ENCODE peak calls at places on chromosomes 12 and 14, in six cellular contexts. One of them, this sample, is unnamed.

GRCh38 chr12:46209914-46210834 is 58.7 kb downstream of the SLC38A1 start:
- DNase-seq in fibroblast of lung: peak; percentile 49
- DNase-seq in BJ: no peak
- DNase-seq in choroid plexus epithelial cell: no peak
- DNase-seq in neural progenitor cell: no peak
- DNase-seq in PC-9: peak; percentile 18
- DNase-seq in this sample: no peak

GRCh38 chr12:128537668-128538067 is 270.7 kb downstream of the TMEM132C start:
- DNase-seq in choroid plexus epithelial cell: no peak
- DNase-seq in PC-9: no peak
- DNase-seq in neural progenitor cell: no peak
- DNase-seq in BJ: no peak
- DNase-seq in fibroblast of lung: no peak
- DNase-seq in this sample: no peak

GRCh38 chr14:70753518-70753953 is 55.8 kb downstream of the MAP3K9 start:
- DNase-seq in BJ: no peak
- DNase-seq in neural progenitor cell: no peak
- DNase-seq in fibroblast of lung: no peak
- DNase-seq in choroid plexus epithelial cell: no peak
- DNase-seq in PC-9: no peak
- DNase-seq in this sample: no peak

GRCh38 chr12:32126720-32127119 is 20.1 kb downstream of the BICD1 start:
- DNase-seq in BJ: peak; percentile 50
- DNase-seq in fibroblast of lung: peak; percentile 93
- DNase-seq in neural progenitor cell: no peak
- DNase-seq in PC-9: peak; percentile 42
- DNase-seq in choroid plexus epithelial cell: peak; percentile 94
- DNase-seq in this sample: peak; percentile 55

GRCh38 chr12:2051700-2052625 is 824 bp upstream of the CACNA1C start:
- DNase-seq in BJ: no peak
- DNase-seq in fibroblast of lung: no peak
- DNase-seq in PC-9: no peak
- DNase-seq in neural progenitor cell: peak; percentile 77
- DNase-seq in choroid plexus epithelial cell: no peak
- DNase-seq in this sample: no peak

GRCh38 chr12:104877107-104877705 is 80.9 kb downstream of the SLC41A2 start:
- DNase-seq in fibroblast of lung: peak; percentile 46
- DNase-seq in BJ: no peak
- DNase-seq in choroid plexus epithelial cell: peak; percentile 74
- DNase-seq in PC-9: peak; percentile 42
- DNase-seq in neural progenitor cell: peak; percentile 20
- DNase-seq in this sample: peak; percentile 65

GRCh38 chr14:59964251-59965007 is 44.5 kb downstream of the LRRC9 start:
- DNase-seq in BJ: no peak
- DNase-seq in fibroblast of lung: peak; percentile 30
- DNase-seq in neural progenitor cell: no peak
- DNase-seq in PC-9: no peak
- DNase-seq in choroid plexus epithelial cell: peak; percentile 21
- DNase-seq in this sample: peak; percentile 4

GRCh38 chr12:114319422-114319821 is 86.5 kb downstream of the TBX5 start:
- DNase-seq in PC-9: no peak
- DNase-seq in BJ: peak; percentile 69
- DNase-seq in choroid plexus epithelial cell: no peak
- DNase-seq in neural progenitor cell: no peak
- DNase-seq in fibroblast of lung: peak; percentile 94
- DNase-seq in this sample: no peak

GRCh38 chr12:38279756-38280155 is 36.8 kb upstream of the ALG10B start:
- DNase-seq in neural progenitor cell: no peak
- DNase-seq in choroid plexus epithelial cell: no peak
- DNase-seq in PC-9: no peak
- DNase-seq in BJ: no peak
- DNase-seq in fibroblast of lung: no peak
- DNase-seq in this sample: no peak

DNA sequence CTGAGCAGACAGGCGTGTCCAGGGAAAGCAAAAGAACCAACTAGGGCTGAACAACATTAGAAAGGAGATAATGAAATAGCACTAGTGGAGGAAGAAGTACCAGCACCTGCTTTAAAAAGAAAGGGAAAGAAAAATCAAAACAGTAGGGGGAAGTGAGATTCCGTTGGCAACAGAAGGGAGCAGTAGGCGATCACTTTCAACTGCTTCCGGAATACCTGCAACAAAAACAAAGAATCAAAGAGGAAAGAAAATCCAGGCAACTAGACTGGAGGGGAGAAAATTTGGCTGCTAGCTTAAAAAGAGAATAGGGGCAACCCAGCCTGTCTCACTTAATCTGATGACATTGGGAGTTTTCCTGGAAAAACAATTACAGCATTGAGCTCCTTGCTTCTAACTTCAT is 2.7 kb upstream of the DACT1 start:
- DNase-seq in choroid plexus epithelial cell: no peak
- DNase-seq in BJ: no peak
- DNase-seq in PC-9: no peak
- DNase-seq in neural progenitor cell: no peak
- DNase-seq in fibroblast of lung: peak; percentile 26
- DNase-seq in this sample: no peak
- H3K4me3 ChIP-seq in choroid plexus epithelial cell: no peak overlapping the region
- H3K4me3 ChIP-seq in BJ: no peak overlapping the region
- H3K4me3 ChIP-seq in PC-9: no peak overlapping the region
- H3K4me3 ChIP-seq in neural progenitor cell: no peak overlapping the region
- H3K4me3 ChIP-seq in fibroblast of lung: no peak overlapping the region
- H3K4me3 ChIP-seq in this sample: no peak overlapping the region

DNA sequence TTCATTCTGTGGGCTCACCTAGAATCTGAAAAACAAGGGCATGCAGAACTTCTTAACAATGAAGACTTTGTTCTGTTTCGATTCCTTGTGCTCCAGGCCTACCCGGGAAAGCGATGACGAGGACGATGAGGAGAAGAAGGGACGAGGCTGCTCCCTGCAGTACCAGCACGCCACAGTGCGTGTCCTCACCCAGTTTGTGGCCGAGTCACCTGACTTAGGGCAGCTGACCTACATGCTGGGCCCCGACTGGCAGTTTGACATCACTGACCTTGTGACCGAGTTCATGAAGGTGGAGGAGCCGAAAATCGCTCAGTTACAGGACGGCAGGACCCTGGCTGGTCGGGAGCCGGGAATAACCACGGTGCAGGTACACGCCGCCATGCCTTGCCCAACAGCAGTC is 585.4 kb downstream of the AACS start:
- DNase-seq in choroid plexus epithelial cell: no peak
- DNase-seq in PC-9: no peak
- DNase-seq in BJ: no peak
- DNase-seq in neural progenitor cell: no peak
- DNase-seq in fibroblast of lung: no peak
- DNase-seq in this sample: no peak
- TF ChIP-seq CTCF in choroid plexus epithelial cell: no peak
- TF ChIP-seq CTCF in PC-9: no peak
- TF ChIP-seq CTCF in BJ: no peak
- TF ChIP-seq CTCF in neural progenitor cell: no peak
- TF ChIP-seq CTCF in fibroblast of lung: no peak
- TF ChIP-seq CTCF in this sample: no peak

DNA sequence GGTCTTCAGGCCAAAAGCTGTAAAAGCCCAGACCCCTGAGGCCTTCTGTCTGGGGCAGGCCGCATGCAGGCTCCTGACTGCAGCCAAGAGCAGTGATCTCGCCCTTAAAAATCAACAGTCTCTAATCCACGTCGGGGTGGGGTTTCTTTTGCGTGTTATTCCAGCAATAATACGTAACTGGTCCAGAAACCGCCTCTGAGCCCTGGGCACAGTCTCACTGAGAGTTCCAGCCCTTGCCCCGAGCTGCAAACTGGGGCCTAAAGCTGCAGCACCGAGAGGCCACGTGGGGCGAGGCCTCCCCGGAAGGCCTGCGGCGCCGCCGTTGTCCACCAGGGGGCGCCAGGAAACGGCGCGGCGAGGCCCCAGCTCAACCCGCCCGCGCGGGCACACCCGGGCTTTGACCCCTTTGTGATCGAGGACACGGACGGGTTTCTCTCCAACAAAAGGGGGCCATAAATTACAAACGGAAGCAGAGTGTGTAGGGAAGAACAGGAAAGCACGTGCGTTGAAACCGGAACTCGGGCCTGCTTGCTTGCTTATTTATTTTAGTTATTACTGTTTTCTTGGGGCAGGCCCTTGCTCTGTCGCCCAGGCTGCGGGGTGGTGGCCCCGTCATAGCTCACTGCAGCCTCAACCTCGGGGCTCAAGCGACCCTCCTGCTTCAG is 87.2 kb downstream of the NINJ2 start:
- DNase-seq in fibroblast of lung: peak; percentile 41
- DNase-seq in BJ: no peak
- DNase-seq in choroid plexus epithelial cell: peak; percentile 51
- DNase-seq in PC-9: peak; percentile 84
- DNase-seq in neural progenitor cell: peak; percentile 83
- DNase-seq in this sample: peak; percentile 57
- H3K4me3 ChIP-seq in fibroblast of lung: no peak overlapping the region
- H3K4me3 ChIP-seq in BJ: no peak overlapping the region
- H3K4me3 ChIP-seq in choroid plexus epithelial cell: peak overlapping the region; percentile 26
- H3K4me3 ChIP-seq in PC-9: peak overlapping the region; percentile 33
- H3K4me3 ChIP-seq in neural progenitor cell: no peak overlapping the region
- H3K4me3 ChIP-seq in this sample: no peak overlapping the region

DNA sequence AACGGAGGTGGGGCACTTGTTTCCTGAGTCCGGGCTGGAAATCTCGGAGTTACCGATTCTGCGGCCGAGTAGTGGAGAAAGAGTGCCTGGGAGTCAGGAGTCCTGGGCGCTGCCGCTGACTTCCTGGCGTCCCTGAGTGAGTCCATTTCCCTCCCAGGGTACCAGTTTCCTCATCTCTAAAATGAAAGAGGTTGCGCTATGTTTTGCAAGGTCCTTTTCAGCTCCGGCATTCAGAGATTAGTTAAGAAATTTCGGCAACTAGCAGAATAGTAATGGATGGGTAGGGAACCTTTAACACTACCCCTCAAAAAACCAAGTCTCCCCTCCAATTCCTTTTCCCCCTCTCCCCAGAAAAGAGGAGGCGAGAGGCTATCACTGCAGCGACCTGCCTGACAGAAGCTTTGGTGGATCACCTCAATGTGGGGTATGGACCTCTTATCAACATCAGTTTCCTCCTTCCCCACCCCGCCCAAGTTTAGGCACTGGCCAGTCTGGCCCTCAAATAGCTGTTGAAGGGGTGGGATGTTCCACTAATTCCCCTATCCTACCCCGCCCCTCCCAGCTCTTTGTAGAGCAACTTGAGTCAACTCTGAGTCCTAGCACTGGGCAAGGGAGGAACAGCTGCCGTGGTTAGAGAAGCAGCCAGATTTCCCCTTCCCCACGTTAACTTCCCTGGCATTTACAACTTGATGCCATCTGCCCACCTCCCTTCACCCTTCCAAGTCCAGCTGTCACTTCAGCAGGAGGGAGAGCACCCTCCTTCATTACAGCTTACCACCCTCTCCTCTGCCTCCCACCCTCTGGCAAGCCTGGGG is 943 bp downstream of the BLOC1S1 start:
- DNase-seq in fibroblast of lung: peak; percentile 41
- DNase-seq in choroid plexus epithelial cell: no peak
- DNase-seq in neural progenitor cell: peak; percentile 43
- DNase-seq in BJ: no peak
- DNase-seq in PC-9: no peak
- DNase-seq in this sample: no peak
- TF ChIP-seq CTCF in fibroblast of lung: no peak
- TF ChIP-seq CTCF in choroid plexus epithelial cell: no peak
- TF ChIP-seq CTCF in neural progenitor cell: no peak
- TF ChIP-seq CTCF in BJ: no peak
- TF ChIP-seq CTCF in PC-9: no peak
- TF ChIP-seq CTCF in this sample: no peak

GRCh38 chr14:104085889-104086201 is 345 bp downstream of the ASPG start:
- DNase-seq in PC-9: no peak
- DNase-seq in choroid plexus epithelial cell: no peak
- DNase-seq in neural progenitor cell: no peak
- DNase-seq in BJ: no peak
- DNase-seq in fibroblast of lung: no peak
- DNase-seq in this sample: no peak
- H3K4me3 ChIP-seq in PC-9: no peak overlapping the region
- H3K4me3 ChIP-seq in choroid plexus epithelial cell: no peak overlapping the region
- H3K4me3 ChIP-seq in neural progenitor cell: peak overlapping the region; percentile 49
- H3K4me3 ChIP-seq in BJ: no peak overlapping the region
- H3K4me3 ChIP-seq in fibroblast of lung: no peak overlapping the region
- H3K4me3 ChIP-seq in this sample: no peak overlapping the region

GRCh38 chr12:25585662-25586061 is 32.6 kb upstream of the LMNTD1 start:
- DNase-seq in fibroblast of lung: peak; percentile 15
- DNase-seq in BJ: no peak
- DNase-seq in choroid plexus epithelial cell: no peak
- DNase-seq in PC-9: no peak
- DNase-seq in neural progenitor cell: no peak
- DNase-seq in this sample: no peak

GRCh38 chr12:25587346-25587745 is 34.3 kb upstream of the LMNTD1 start:
- DNase-seq in BJ: no peak
- DNase-seq in fibroblast of lung: no peak
- DNase-seq in neural progenitor cell: no peak
- DNase-seq in choroid plexus epithelial cell: no peak
- DNase-seq in PC-9: no peak
- DNase-seq in this sample: no peak

GRCh38 chr12:25581067-25581466 is 28.0 kb upstream of the LMNTD1 start:
- DNase-seq in BJ: no peak
- DNase-seq in PC-9: no peak
- DNase-seq in fibroblast of lung: no peak
- DNase-seq in neural progenitor cell: no peak
- DNase-seq in choroid plexus epithelial cell: no peak
- DNase-seq in this sample: no peak

GRCh38 chr12:25585021-25585523 is 32.0 kb upstream of the LMNTD1 start:
- DNase-seq in fibroblast of lung: peak; percentile 78
- DNase-seq in choroid plexus epithelial cell: peak; percentile 99
- DNase-seq in neural progenitor cell: no peak
- DNase-seq in BJ: no peak
- DNase-seq in PC-9: no peak
- DNase-seq in this sample: peak; percentile 80

DNA sequence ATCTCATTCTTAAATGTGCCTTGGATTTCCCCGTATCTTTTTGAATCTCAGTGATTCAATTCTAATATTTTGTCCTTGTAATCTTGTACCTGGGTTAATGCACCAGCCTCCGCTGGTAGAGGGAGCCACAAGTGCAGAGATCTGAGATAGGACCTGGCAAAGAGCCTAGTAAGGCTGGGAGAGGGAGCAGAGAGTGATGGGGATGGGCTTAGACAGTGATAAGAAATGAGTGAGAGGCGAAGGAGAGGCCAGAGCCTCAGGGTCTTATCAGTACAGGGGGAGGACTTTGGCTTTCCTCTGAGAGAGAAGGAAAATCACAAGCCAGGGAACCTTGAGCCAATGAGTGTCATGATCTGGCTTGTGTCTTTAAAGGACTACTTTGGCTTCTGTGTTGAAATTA is 30.5 kb upstream of the LMNTD1 start:
- DNase-seq in PC-9: peak; percentile 14
- DNase-seq in neural progenitor cell: peak; percentile 17
- DNase-seq in BJ: no peak
- DNase-seq in fibroblast of lung: peak; percentile 34
- DNase-seq in choroid plexus epithelial cell: peak; percentile 78
- DNase-seq in this sample: no peak
- TF ChIP-seq CTCF in PC-9: peak; percentile 32
- TF ChIP-seq CTCF in neural progenitor cell: peak; percentile 38
- TF ChIP-seq CTCF in BJ: no peak
- TF ChIP-seq CTCF in fibroblast of lung: peak; percentile 33
- TF ChIP-seq CTCF in choroid plexus epithelial cell: peak; percentile 72
- TF ChIP-seq CTCF in this sample: peak; percentile 15

GRCh38 chr12:29733060-29733459 is 50.7 kb downstream of the TMTC1 start:
- DNase-seq in BJ: no peak
- DNase-seq in fibroblast of lung: peak; percentile 57
- DNase-seq in PC-9: no peak
- DNase-seq in neural progenitor cell: no peak
- DNase-seq in choroid plexus epithelial cell: no peak
- DNase-seq in this sample: no peak
- H3K4me3 ChIP-seq in BJ: no peak overlapping the region
- H3K4me3 ChIP-seq in fibroblast of lung: no peak overlapping the region
- H3K4me3 ChIP-seq in PC-9: no peak overlapping the region
- H3K4me3 ChIP-seq in neural progenitor cell: no peak overlapping the region
- H3K4me3 ChIP-seq in choroid plexus epithelial cell: no peak overlapping the region
- H3K4me3 ChIP-seq in this sample: no peak overlapping the region

GRCh38 chr12:64403708-64404469 is at the start of gene XPOT:
- DNase-seq in PC-9: peak; percentile 92
- DNase-seq in neural progenitor cell: peak; percentile 99
- DNase-seq in choroid plexus epithelial cell: peak; percentile 99
- DNase-seq in fibroblast of lung: peak; percentile 98
- DNase-seq in BJ: peak; percentile 87
- DNase-seq in this sample: peak; percentile 99
- TF ChIP-seq CTCF in PC-9: no peak
- TF ChIP-seq CTCF in neural progenitor cell: no peak
- TF ChIP-seq CTCF in choroid plexus epithelial cell: no peak
- TF ChIP-seq CTCF in fibroblast of lung: no peak
- TF ChIP-seq CTCF in BJ: no peak
- TF ChIP-seq CTCF in this sample: no peak